ENCODE peak calls at places on chromosomes 4 and X, in ten cellular contexts. X is epithelial cell of esophagus, E is keratinocyte, Y is COLO829, G is type B pancreatic cell, H is right atrium auricular region, K is left lung, M is mesenchymal stem cell, Q is NCI-H526, A is GM23248. S is an unnamed sample.

GRCh38 chrX:118522230-118522926 is 26.8 kb downstream of the DOCK11 start:
- DNase-seq in X (peak), M (no peak), A (peak), K (no peak), G (no peak), Q (no peak), E (no peak), H (no peak), Y (no peak), S (no peak)

GRCh38 chr4:113636877-113637276 is 124.7 kb downstream of the CAMK2D start:
- DNase-seq in M (peak), A (peak), X (no peak), H (no peak), Q (peak), E (peak), K (no peak), G (no peak), Y (peak), S (no peak)

GRCh38 chr4:135508006-135508714 is 1306.6 kb upstream of the PABPC4L start:
- DNase-seq in X (peak), A (peak), G (no peak), E (no peak), K (no peak), Q (no peak), Y (peak), M (peak), H (no peak), S (no peak)

GRCh38 chrX:31459361-31459760 is 387.5 kb upstream of the FTHL17 start:
- DNase-seq in M (no peak), X (peak), K (no peak), Y (no peak), H (no peak), A (peak), E (no peak), Q (no peak), G (no peak), S (no peak)

GRCh38 chrX:23610491-23610890 is 56.8 kb upstream of the PRDX4 start:
- DNase-seq in A (peak), X (peak), Y (peak), K (no peak), H (no peak), Q (no peak), G (no peak), M (no peak), E (no peak), S (no peak)

GRCh38 chrX:56726609-56727008 is 2.4 kb upstream of the NBDY start:
- DNase-seq in H (no peak), K (no peak), Q (peak), G (no peak), Y (peak), X (peak), E (no peak), A (peak), M (peak), S (peak)

GRCh38 chr4:37960679-37961078 is 481 bp downstream of the PTTG2 start:
- DNase-seq in K (peak), G (no peak), M (no peak), A (no peak), Y (no peak), Q (no peak), H (no peak), E (no peak), X (no peak), S (no peak)

GRCh38 chr4:98482847-98483806 is 175.3 kb downstream of the TSPAN5 start:
- DNase-seq in H (no peak), M (no peak), Q (no peak), Y (no peak), A (peak), K (no peak), G (no peak), E (peak), X (peak), S (no peak)

GRCh38 chr4:125389713-125390112 is 75.0 kb downstream of the FAT4 start:
- DNase-seq in Q (no peak), Y (peak), H (no peak), X (peak), A (peak), E (peak), M (peak), G (no peak), K (no peak), S (no peak)

GRCh38 chr4:21765810-21766407 is 182.7 kb downstream of the KCNIP4 start:
- DNase-seq in E (peak), Y (peak), X (peak), H (no peak), K (no peak), M (peak), G (no peak), A (peak), Q (peak), S (peak)

GRCh38 chr4:15027921-15028435 is 25.7 kb downstream of the CPEB2 start:
- DNase-seq in Y (no peak), H (no peak), G (no peak), M (no peak), X (no peak), A (peak), E (no peak), K (no peak), Q (no peak), S (no peak)

GRCh38 chrX:86241547-86241946 is 93.3 kb downstream of the DACH2 start:
- DNase-seq in Q (no peak), K (no peak), X (no peak), M (no peak), H (no peak), E (no peak), A (no peak), Y (no peak), G (no peak), S (no peak)

GRCh38 chr4:337143-337931 is at the start of gene ZNF141:
- DNase-seq in K (peak), H (peak), Q (peak), X (peak), M (peak), G (peak), E (peak), A (peak), Y (peak), S (peak)

GRCh38 chr4:42309571-42310260 is 87.6 kb upstream of the SHISA3 start:
- DNase-seq in Y (no peak), K (no peak), G (no peak), H (no peak), E (no peak), M (no peak), Q (no peak), X (no peak), A (no peak), S (no peak)

GRCh38 chr4:3862640-3863420 is 96.6 kb downstream of the ADRA2C start:
- DNase-seq in X (no peak), K (no peak), E (no peak), H (no peak), G (no peak), Q (no peak), A (no peak), Y (no peak), M (no peak), S (peak)

GRCh38 chr4:133801858-133802257 is 399.7 kb downstream of the PABPC4L start:
- DNase-seq in K (no peak), X (no peak), G (no peak), M (peak), Y (no peak), H (no peak), E (no peak), A (no peak), Q (no peak), S (peak)

GRCh38 chr4:182528819-182529218 is 285.6 kb downstream of the TENM3 start:
- DNase-seq in Y (no peak), K (no peak), X (no peak), G (no peak), Q (no peak), H (no peak), M (no peak), A (no peak), E (no peak), S (peak)

GRCh38 chr4:7999279-7999678 is 59.6 kb upstream of the AFAP1 start:
- DNase-seq in Y (no peak), M (no peak), Q (no peak), H (no peak), X (no peak), G (no peak), A (no peak), E (no peak), K (no peak), S (no peak)

GRCh38 chrX:13414006-13414647 is 94.3 kb upstream of the ATXN3L start:
- DNase-seq in Y (no peak), Q (no peak), M (no peak), E (no peak), G (no peak), H (no peak), K (no peak), A (no peak), X (no peak), S (peak)

GRCh38 chr4:188728359-188728758 is 589.1 kb downstream of the TRIML1 start:
- DNase-seq in K (no peak), E (no peak), Y (no peak), X (no peak), A (no peak), Q (no peak), M (no peak), G (no peak), H (no peak), S (no peak)

GRCh38 chr4:25654971-25655963 is at the start of gene SLC34A2:
- DNase-seq in Q (peak), X (peak), K (peak), M (no peak), A (no peak), H (no peak), E (no peak), G (peak), Y (no peak), S (peak)

GRCh38 chr4:108446554-108446953 is 173.8 kb upstream of the RPL34 start:
- DNase-seq in X (no peak), Q (no peak), G (no peak), Y (no peak), A (no peak), M (no peak), K (no peak), H (no peak), E (no peak), S (peak)

GRCh38 chr4:150264595-150265141 is 186.4 kb downstream of the DCLK2 start:
- DNase-seq in X (no peak), Y (no peak), E (no peak), H (no peak), K (no peak), G (no peak), A (peak), M (no peak), Q (no peak), S (no peak)

GRCh38 chr4:133156096-133156495 is 7.0 kb downstream of the PCDH10 start:
- DNase-seq in A (no peak), Q (no peak), X (no peak), K (no peak), M (peak), G (peak), Y (peak), H (no peak), E (no peak), S (no peak)

GRCh38 chr4:82335043-82335442 is 38.7 kb downstream of the HNRNPD start:
- DNase-seq in H (no peak), G (no peak), Q (no peak), K (no peak), Y (no peak), A (no peak), X (no peak), M (no peak), E (no peak), S (no peak)

GRCh38 chr4:73612032-73612431 is 8.2 kb downstream of the RASSF6 start:
- DNase-seq in E (peak), M (no peak), Q (no peak), K (no peak), Y (no peak), G (no peak), A (no peak), H (no peak), X (peak), S (no peak)

GRCh38 chr4:152102184-152103000 is 341.6 kb upstream of the GATB start:
- DNase-seq in A (peak), G (no peak), Y (no peak), X (peak), Q (no peak), H (no peak), K (no peak), M (peak), E (no peak), S (no peak)

GRCh38 chr4:76760214-76760613 is 137.7 kb downstream of the SOWAHB start:
- DNase-seq in Q (no peak), X (no peak), A (no peak), E (no peak), H (no peak), Y (no peak), G (no peak), M (no peak), K (no peak), S (no peak)

GRCh38 chr4:42786350-42787070 is 106.0 kb upstream of the GRXCR1 start:
- DNase-seq in G (no peak), X (no peak), M (no peak), Q (peak), H (no peak), K (peak), Y (no peak), A (no peak), E (no peak), S (no peak)

GRCh38 chr4:74583757-74584156 is 138.8 kb downstream of the AREG start:
- DNase-seq in Q (no peak), Y (no peak), E (no peak), G (no peak), K (no peak), M (peak), H (no peak), A (peak), X (peak), S (no peak)

S was measured in NCI-H69.